ENCODE peak calls at places on chromosome X, in eight cellular contexts. One of them, this sample, is unnamed.

GRCh38 chrX:138748480-138748879 is 37.0 kb upstream of the FGF13 start:
- DNase-seq in T-helper 2 cell: peak
- DNase-seq in activated CD8-positive, alpha-beta memory T cell treated with anti-CD3 and anti-CD28 coated beads, Interleukin-2, amount 50 U/mL, for 48 hours: no peak
- DNase-seq in right cardiac atrium: no peak
- DNase-seq in mucosa of descending colon: no peak
- DNase-seq in cardiac fibroblast: peak
- DNase-seq in neural crest cell: no peak
- DNase-seq in HS-27A: no peak
- DNase-seq in this sample: no peak

GRCh38 chrX:18725316-18725943 is 18.0 kb downstream of the PPEF1 start:
- DNase-seq in cardiac fibroblast: no peak
- DNase-seq in activated CD8-positive, alpha-beta memory T cell treated with anti-CD3 and anti-CD28 coated beads, Interleukin-2, amount 50 U/mL, for 48 hours: no peak
- DNase-seq in HS-27A: no peak
- DNase-seq in neural crest cell: no peak
- DNase-seq in right cardiac atrium: no peak
- DNase-seq in T-helper 2 cell: no peak
- DNase-seq in mucosa of descending colon: no peak
- DNase-seq in this sample: no peak

GRCh38 chrX:100687546-100687945 is 43.5 kb downstream of the SRPX2 start:
- DNase-seq in cardiac fibroblast: no peak
- DNase-seq in activated CD8-positive, alpha-beta memory T cell treated with anti-CD3 and anti-CD28 coated beads, Interleukin-2, amount 50 U/mL, for 48 hours: no peak
- DNase-seq in mucosa of descending colon: no peak
- DNase-seq in neural crest cell: no peak
- DNase-seq in right cardiac atrium: no peak
- DNase-seq in HS-27A: no peak
- DNase-seq in T-helper 2 cell: no peak
- DNase-seq in this sample: no peak

GRCh38 chrX:54808109-54808604 is 612 bp downstream of the MAGED2 start:
- DNase-seq in neural crest cell: peak
- DNase-seq in HS-27A: no peak
- DNase-seq in mucosa of descending colon: peak
- DNase-seq in activated CD8-positive, alpha-beta memory T cell treated with anti-CD3 and anti-CD28 coated beads, Interleukin-2, amount 50 U/mL, for 48 hours: peak
- DNase-seq in right cardiac atrium: peak
- DNase-seq in cardiac fibroblast: no peak
- DNase-seq in T-helper 2 cell: no peak
- DNase-seq in this sample: no peak

GRCh38 chrX:105695451-105695850 is 126.9 kb upstream of the NRK start:
- DNase-seq in neural crest cell: no peak
- DNase-seq in mucosa of descending colon: no peak
- DNase-seq in activated CD8-positive, alpha-beta memory T cell treated with anti-CD3 and anti-CD28 coated beads, Interleukin-2, amount 50 U/mL, for 48 hours: no peak
- DNase-seq in cardiac fibroblast: peak
- DNase-seq in right cardiac atrium: no peak
- DNase-seq in HS-27A: peak
- DNase-seq in T-helper 2 cell: no peak
- DNase-seq in this sample: peak

GRCh38 chrX:49850028-49850427 is 20.9 kb downstream of the PAGE4 start:
- DNase-seq in HS-27A: no peak
- DNase-seq in right cardiac atrium: no peak
- DNase-seq in neural crest cell: no peak
- DNase-seq in activated CD8-positive, alpha-beta memory T cell treated with anti-CD3 and anti-CD28 coated beads, Interleukin-2, amount 50 U/mL, for 48 hours: no peak
- DNase-seq in T-helper 2 cell: no peak
- DNase-seq in mucosa of descending colon: no peak
- DNase-seq in cardiac fibroblast: no peak
- DNase-seq in this sample: no peak

GRCh38 chrX:149540621-149541520 is at the start of gene EOLA1:
- DNase-seq in mucosa of descending colon: peak
- DNase-seq in HS-27A: peak
- DNase-seq in right cardiac atrium: peak
- DNase-seq in neural crest cell: peak
- DNase-seq in cardiac fibroblast: peak
- DNase-seq in T-helper 2 cell: peak
- DNase-seq in activated CD8-positive, alpha-beta memory T cell treated with anti-CD3 and anti-CD28 coated beads, Interleukin-2, amount 50 U/mL, for 48 hours: peak
- DNase-seq in this sample: peak

GRCh38 chrX:15349046-15349445 is 13.7 kb upstream of the PIGA start:
- DNase-seq in T-helper 2 cell: peak
- DNase-seq in HS-27A: no peak
- DNase-seq in neural crest cell: peak
- DNase-seq in mucosa of descending colon: peak
- DNase-seq in right cardiac atrium: no peak
- DNase-seq in cardiac fibroblast: peak
- DNase-seq in activated CD8-positive, alpha-beta memory T cell treated with anti-CD3 and anti-CD28 coated beads, Interleukin-2, amount 50 U/mL, for 48 hours: no peak
- DNase-seq in this sample: no peak

GRCh38 chrX:129996120-129996519 is 13.7 kb downstream of the BCORL1 start:
- DNase-seq in HS-27A: no peak
- DNase-seq in neural crest cell: no peak
- DNase-seq in cardiac fibroblast: peak
- DNase-seq in activated CD8-positive, alpha-beta memory T cell treated with anti-CD3 and anti-CD28 coated beads, Interleukin-2, amount 50 U/mL, for 48 hours: no peak
- DNase-seq in mucosa of descending colon: no peak
- DNase-seq in right cardiac atrium: no peak
- DNase-seq in T-helper 2 cell: no peak
- DNase-seq in this sample: peak

GRCh38 chrX:7640392-7640791 is 202.6 kb upstream of the VCX start:
- DNase-seq in cardiac fibroblast: no peak
- DNase-seq in right cardiac atrium: no peak
- DNase-seq in mucosa of descending colon: no peak
- DNase-seq in HS-27A: no peak
- DNase-seq in neural crest cell: no peak
- DNase-seq in T-helper 2 cell: no peak
- DNase-seq in activated CD8-positive, alpha-beta memory T cell treated with anti-CD3 and anti-CD28 coated beads, Interleukin-2, amount 50 U/mL, for 48 hours: no peak
- DNase-seq in this sample: no peak

GRCh38 chrX:38304010-38304409 is 23.3 kb downstream of the RPGR start:
- DNase-seq in mucosa of descending colon: no peak
- DNase-seq in HS-27A: no peak
- DNase-seq in activated CD8-positive, alpha-beta memory T cell treated with anti-CD3 and anti-CD28 coated beads, Interleukin-2, amount 50 U/mL, for 48 hours: no peak
- DNase-seq in cardiac fibroblast: peak
- DNase-seq in right cardiac atrium: no peak
- DNase-seq in T-helper 2 cell: no peak
- DNase-seq in neural crest cell: no peak
- DNase-seq in this sample: no peak

GRCh38 chrX:33465137-33465536 is 253.8 kb upstream of the DMD start:
- DNase-seq in neural crest cell: no peak
- DNase-seq in T-helper 2 cell: no peak
- DNase-seq in right cardiac atrium: no peak
- DNase-seq in mucosa of descending colon: no peak
- DNase-seq in activated CD8-positive, alpha-beta memory T cell treated with anti-CD3 and anti-CD28 coated beads, Interleukin-2, amount 50 U/mL, for 48 hours: no peak
- DNase-seq in HS-27A: no peak
- DNase-seq in cardiac fibroblast: no peak
- DNase-seq in this sample: no peak

GRCh38 chrX:24561121-24561520 is 86.0 kb downstream of the PCYT1B start:
- DNase-seq in neural crest cell: no peak
- DNase-seq in HS-27A: no peak
- DNase-seq in right cardiac atrium: no peak
- DNase-seq in T-helper 2 cell: peak
- DNase-seq in cardiac fibroblast: peak
- DNase-seq in mucosa of descending colon: no peak
- DNase-seq in activated CD8-positive, alpha-beta memory T cell treated with anti-CD3 and anti-CD28 coated beads, Interleukin-2, amount 50 U/mL, for 48 hours: no peak
- DNase-seq in this sample: no peak

GRCh38 chrX:1911401-1912131 is 296.7 kb downstream of the ASMT start:
- DNase-seq in mucosa of descending colon: no peak
- DNase-seq in neural crest cell: no peak
- DNase-seq in activated CD8-positive, alpha-beta memory T cell treated with anti-CD3 and anti-CD28 coated beads, Interleukin-2, amount 50 U/mL, for 48 hours: no peak
- DNase-seq in HS-27A: no peak
- DNase-seq in cardiac fibroblast: no peak
- DNase-seq in right cardiac atrium: no peak
- DNase-seq in T-helper 2 cell: no peak
- DNase-seq in this sample: no peak

GRCh38 chrX:75655627-75656026 is 129.4 kb downstream of the MAGEE2 start:
- DNase-seq in cardiac fibroblast: no peak
- DNase-seq in mucosa of descending colon: no peak
- DNase-seq in T-helper 2 cell: no peak
- DNase-seq in neural crest cell: no peak
- DNase-seq in activated CD8-positive, alpha-beta memory T cell treated with anti-CD3 and anti-CD28 coated beads, Interleukin-2, amount 50 U/mL, for 48 hours: no peak
- DNase-seq in HS-27A: no peak
- DNase-seq in right cardiac atrium: no peak
- DNase-seq in this sample: no peak

GRCh38 chrX:25144043-25144940 is 128.5 kb upstream of the ARX start:
- DNase-seq in T-helper 2 cell: peak
- DNase-seq in neural crest cell: peak
- DNase-seq in HS-27A: no peak
- DNase-seq in activated CD8-positive, alpha-beta memory T cell treated with anti-CD3 and anti-CD28 coated beads, Interleukin-2, amount 50 U/mL, for 48 hours: peak
- DNase-seq in mucosa of descending colon: peak
- DNase-seq in right cardiac atrium: peak
- DNase-seq in cardiac fibroblast: peak
- DNase-seq in this sample: no peak

GRCh38 chrX:105698386-105698785 is 124.0 kb upstream of the NRK start:
- DNase-seq in cardiac fibroblast: peak
- DNase-seq in mucosa of descending colon: no peak
- DNase-seq in HS-27A: peak
- DNase-seq in right cardiac atrium: no peak
- DNase-seq in T-helper 2 cell: no peak
- DNase-seq in activated CD8-positive, alpha-beta memory T cell treated with anti-CD3 and anti-CD28 coated beads, Interleukin-2, amount 50 U/mL, for 48 hours: no peak
- DNase-seq in neural crest cell: no peak
- DNase-seq in this sample: no peak

GRCh38 chrX:150694738-150695410 is 1.7 kb downstream of the MTMR1 start:
- DNase-seq in HS-27A: no peak
- DNase-seq in cardiac fibroblast: no peak
- DNase-seq in mucosa of descending colon: no peak
- DNase-seq in T-helper 2 cell: peak
- DNase-seq in neural crest cell: no peak
- DNase-seq in activated CD8-positive, alpha-beta memory T cell treated with anti-CD3 and anti-CD28 coated beads, Interleukin-2, amount 50 U/mL, for 48 hours: no peak
- DNase-seq in right cardiac atrium: no peak
- DNase-seq in this sample: no peak

GRCh38 chrX:46254623-46255022 is 290.6 kb downstream of the ZNF674 start:
- DNase-seq in T-helper 2 cell: no peak
- DNase-seq in right cardiac atrium: no peak
- DNase-seq in cardiac fibroblast: no peak
- DNase-seq in mucosa of descending colon: no peak
- DNase-seq in HS-27A: no peak
- DNase-seq in neural crest cell: no peak
- DNase-seq in activated CD8-positive, alpha-beta memory T cell treated with anti-CD3 and anti-CD28 coated beads, Interleukin-2, amount 50 U/mL, for 48 hours: no peak
- DNase-seq in this sample: no peak

GRCh38 chrX:85501349-85501748 is 121.9 kb upstream of the POF1B start:
- DNase-seq in mucosa of descending colon: no peak
- DNase-seq in right cardiac atrium: no peak
- DNase-seq in neural crest cell: no peak
- DNase-seq in cardiac fibroblast: no peak
- DNase-seq in HS-27A: no peak
- DNase-seq in T-helper 2 cell: no peak
- DNase-seq in activated CD8-positive, alpha-beta memory T cell treated with anti-CD3 and anti-CD28 coated beads, Interleukin-2, amount 50 U/mL, for 48 hours: no peak
- DNase-seq in this sample: no peak

GRCh38 chrX:53088136-53088974 is 5.6 kb upstream of the KANTR start:
- DNase-seq in cardiac fibroblast: peak
- DNase-seq in activated CD8-positive, alpha-beta memory T cell treated with anti-CD3 and anti-CD28 coated beads, Interleukin-2, amount 50 U/mL, for 48 hours: peak
- DNase-seq in HS-27A: no peak
- DNase-seq in right cardiac atrium: peak
- DNase-seq in T-helper 2 cell: peak
- DNase-seq in mucosa of descending colon: peak
- DNase-seq in neural crest cell: peak
- DNase-seq in this sample: no peak

GRCh38 chrX:41468647-41469323 is 21.6 kb downstream of the NYX start:
- DNase-seq in right cardiac atrium: no peak
- DNase-seq in T-helper 2 cell: no peak
- DNase-seq in HS-27A: no peak
- DNase-seq in cardiac fibroblast: peak
- DNase-seq in neural crest cell: no peak
- DNase-seq in mucosa of descending colon: no peak
- DNase-seq in activated CD8-positive, alpha-beta memory T cell treated with anti-CD3 and anti-CD28 coated beads, Interleukin-2, amount 50 U/mL, for 48 hours: no peak
- DNase-seq in this sample: no peak

GRCh38 chrX:50579955-50580354 is 109.3 kb upstream of the DGKK start:
- DNase-seq in mucosa of descending colon: peak
- DNase-seq in cardiac fibroblast: peak
- DNase-seq in activated CD8-positive, alpha-beta memory T cell treated with anti-CD3 and anti-CD28 coated beads, Interleukin-2, amount 50 U/mL, for 48 hours: no peak
- DNase-seq in neural crest cell: peak
- DNase-seq in HS-27A: no peak
- DNase-seq in T-helper 2 cell: peak
- DNase-seq in right cardiac atrium: no peak
- DNase-seq in this sample: no peak

GRCh38 chrX:52265713-52266112 is 81.0 kb downstream of the MAGED4 start:
- DNase-seq in HS-27A: no peak
- DNase-seq in right cardiac atrium: no peak
- DNase-seq in cardiac fibroblast: no peak
- DNase-seq in activated CD8-positive, alpha-beta memory T cell treated with anti-CD3 and anti-CD28 coated beads, Interleukin-2, amount 50 U/mL, for 48 hours: no peak
- DNase-seq in T-helper 2 cell: no peak
- DNase-seq in mucosa of descending colon: no peak
- DNase-seq in neural crest cell: no peak
- DNase-seq in this sample: no peak

GRCh38 chrX:148204195-148204594 is 223.1 kb downstream of the FMR1NB start:
- DNase-seq in cardiac fibroblast: no peak
- DNase-seq in mucosa of descending colon: no peak
- DNase-seq in T-helper 2 cell: no peak
- DNase-seq in right cardiac atrium: no peak
- DNase-seq in activated CD8-positive, alpha-beta memory T cell treated with anti-CD3 and anti-CD28 coated beads, Interleukin-2, amount 50 U/mL, for 48 hours: no peak
- DNase-seq in HS-27A: no peak
- DNase-seq in neural crest cell: no peak
- DNase-seq in this sample: no peak

GRCh38 chrX:53089224-53089842 is 4.6 kb upstream of the KANTR start:
- DNase-seq in right cardiac atrium: no peak
- DNase-seq in mucosa of descending colon: peak
- DNase-seq in cardiac fibroblast: peak
- DNase-seq in activated CD8-positive, alpha-beta memory T cell treated with anti-CD3 and anti-CD28 coated beads, Interleukin-2, amount 50 U/mL, for 48 hours: no peak
- DNase-seq in T-helper 2 cell: peak
- DNase-seq in HS-27A: no peak
- DNase-seq in neural crest cell: no peak
- DNase-seq in this sample: no peak

GRCh38 chrX:80431502-80431832 is 11.2 kb downstream of the TENT5D start:
- DNase-seq in HS-27A: no peak
- DNase-seq in mucosa of descending colon: no peak
- DNase-seq in activated CD8-positive, alpha-beta memory T cell treated with anti-CD3 and anti-CD28 coated beads, Interleukin-2, amount 50 U/mL, for 48 hours: no peak
- DNase-seq in T-helper 2 cell: no peak
- DNase-seq in right cardiac atrium: no peak
- DNase-seq in neural crest cell: no peak
- DNase-seq in cardiac fibroblast: no peak
- DNase-seq in this sample: no peak

GRCh38 chrX:135396109-135396508 is 25.6 kb upstream of the SMIM10L2A start:
- DNase-seq in mucosa of descending colon: no peak
- DNase-seq in right cardiac atrium: no peak
- DNase-seq in neural crest cell: no peak
- DNase-seq in cardiac fibroblast: peak
- DNase-seq in HS-27A: no peak
- DNase-seq in activated CD8-positive, alpha-beta memory T cell treated with anti-CD3 and anti-CD28 coated beads, Interleukin-2, amount 50 U/mL, for 48 hours: no peak
- DNase-seq in T-helper 2 cell: no peak
- DNase-seq in this sample: no peak

GRCh38 chrX:109347618-109348017 is 134.3 kb downstream of the GUCY2F start:
- DNase-seq in mucosa of descending colon: no peak
- DNase-seq in cardiac fibroblast: peak
- DNase-seq in T-helper 2 cell: no peak
- DNase-seq in right cardiac atrium: no peak
- DNase-seq in activated CD8-positive, alpha-beta memory T cell treated with anti-CD3 and anti-CD28 coated beads, Interleukin-2, amount 50 U/mL, for 48 hours: no peak
- DNase-seq in neural crest cell: no peak
- DNase-seq in HS-27A: peak
- DNase-seq in this sample: no peak

GRCh38 chrX:37485429-37485828 is 86.0 kb upstream of the LANCL3 start:
- DNase-seq in HS-27A: no peak
- DNase-seq in mucosa of descending colon: no peak
- DNase-seq in activated CD8-positive, alpha-beta memory T cell treated with anti-CD3 and anti-CD28 coated beads, Interleukin-2, amount 50 U/mL, for 48 hours: no peak
- DNase-seq in neural crest cell: no peak
- DNase-seq in cardiac fibroblast: no peak
- DNase-seq in T-helper 2 cell: no peak
- DNase-seq in right cardiac atrium: no peak
- DNase-seq in this sample: no peak

GRCh38 chrX:13498220-13498619 is 71.2 kb upstream of the EGFL6 start:
- DNase-seq in right cardiac atrium: no peak
- DNase-seq in cardiac fibroblast: no peak
- DNase-seq in HS-27A: no peak
- DNase-seq in activated CD8-positive, alpha-beta memory T cell treated with anti-CD3 and anti-CD28 coated beads, Interleukin-2, amount 50 U/mL, for 48 hours: no peak
- DNase-seq in mucosa of descending colon: no peak
- DNase-seq in neural crest cell: no peak
- DNase-seq in T-helper 2 cell: no peak
- DNase-seq in this sample: no peak

This sample was measured in HS-5.